ENCODE peak calls at places on chromosomes 12 and 14, in nine cellular contexts. One of them, this sample, is unnamed.
A peak's percentile ranks its signal among the peaks of the same experiment; 100 is the strongest.

GRCh38 chr12:10247659-10248058 is 35.0 kb downstream of the GABARAPL1 start:
- DNase-seq in activated CD4-positive, alpha-beta T cell treated with anti-CD3 and anti-CD28 coated beads for 4 hours: no peak
- DNase-seq in Right ventricle myocardium superior: no peak
- DNase-seq in OCI-M1: no peak
- DNase-seq in uterus: no peak
- DNase-seq in type B pancreatic cell: no peak
- DNase-seq in stimulated activated CD4-positive, alpha-beta T cell treated with anti-CD3 and anti-CD28 coated beads, Interleukin-2, amount 100 ng/mL, for 24 hours: no peak
- DNase-seq in T-helper 9 cell: no peak
- DNase-seq in T-helper 17 cell: no peak
- DNase-seq in this sample: no peak

GRCh38 chr14:105980224-105980623 is 453.8 kb downstream of the TMEM121 start:
- DNase-seq in OCI-M1: no peak
- DNase-seq in stimulated activated CD4-positive, alpha-beta T cell treated with anti-CD3 and anti-CD28 coated beads, Interleukin-2, amount 100 ng/mL, for 24 hours: no peak
- DNase-seq in activated CD4-positive, alpha-beta T cell treated with anti-CD3 and anti-CD28 coated beads for 4 hours: no peak
- DNase-seq in T-helper 17 cell: no peak
- DNase-seq in T-helper 9 cell: no peak
- DNase-seq in Right ventricle myocardium superior: no peak
- DNase-seq in type B pancreatic cell: no peak
- DNase-seq in uterus: no peak
- DNase-seq in this sample: no peak

GRCh38 chr14:69101331-69101826 is 51.5 kb downstream of the DCAF5 start:
- DNase-seq in OCI-M1: peak; percentile 90
- DNase-seq in T-helper 17 cell: no peak
- DNase-seq in T-helper 9 cell: no peak
- DNase-seq in uterus: peak; percentile 26
- DNase-seq in type B pancreatic cell: no peak
- DNase-seq in activated CD4-positive, alpha-beta T cell treated with anti-CD3 and anti-CD28 coated beads for 4 hours: peak; percentile 2
- DNase-seq in stimulated activated CD4-positive, alpha-beta T cell treated with anti-CD3 and anti-CD28 coated beads, Interleukin-2, amount 100 ng/mL, for 24 hours: no peak
- DNase-seq in Right ventricle myocardium superior: no peak
- DNase-seq in this sample: peak; percentile 90

GRCh38 chr14:59905193-59905592 is 14.8 kb upstream of the LRRC9 start:
- DNase-seq in activated CD4-positive, alpha-beta T cell treated with anti-CD3 and anti-CD28 coated beads for 4 hours: no peak
- DNase-seq in uterus: no peak
- DNase-seq in T-helper 17 cell: no peak
- DNase-seq in Right ventricle myocardium superior: no peak
- DNase-seq in T-helper 9 cell: no peak
- DNase-seq in type B pancreatic cell: no peak
- DNase-seq in stimulated activated CD4-positive, alpha-beta T cell treated with anti-CD3 and anti-CD28 coated beads, Interleukin-2, amount 100 ng/mL, for 24 hours: no peak
- DNase-seq in OCI-M1: no peak
- DNase-seq in this sample: no peak

GRCh38 chr12:47988073-47989022 is 15.9 kb downstream of the COL2A1 start:
- DNase-seq in stimulated activated CD4-positive, alpha-beta T cell treated with anti-CD3 and anti-CD28 coated beads, Interleukin-2, amount 100 ng/mL, for 24 hours: no peak
- DNase-seq in type B pancreatic cell: no peak
- DNase-seq in activated CD4-positive, alpha-beta T cell treated with anti-CD3 and anti-CD28 coated beads for 4 hours: no peak
- DNase-seq in OCI-M1: no peak
- DNase-seq in Right ventricle myocardium superior: no peak
- DNase-seq in T-helper 17 cell: no peak
- DNase-seq in uterus: no peak
- DNase-seq in T-helper 9 cell: no peak
- DNase-seq in this sample: no peak

GRCh38 chr14:21467620-21468019 is 9.1 kb downstream of the RAB2B start:
- DNase-seq in T-helper 17 cell: no peak
- DNase-seq in OCI-M1: no peak
- DNase-seq in Right ventricle myocardium superior: no peak
- DNase-seq in uterus: no peak
- DNase-seq in type B pancreatic cell: no peak
- DNase-seq in activated CD4-positive, alpha-beta T cell treated with anti-CD3 and anti-CD28 coated beads for 4 hours: no peak
- DNase-seq in T-helper 9 cell: no peak
- DNase-seq in stimulated activated CD4-positive, alpha-beta T cell treated with anti-CD3 and anti-CD28 coated beads, Interleukin-2, amount 100 ng/mL, for 24 hours: no peak
- DNase-seq in this sample: peak; percentile 43

GRCh38 chr14:24237463-24237955 is 4.8 kb downstream of the GMPR2 start:
- DNase-seq in activated CD4-positive, alpha-beta T cell treated with anti-CD3 and anti-CD28 coated beads for 4 hours: no peak
- DNase-seq in OCI-M1: no peak
- DNase-seq in T-helper 9 cell: no peak
- DNase-seq in T-helper 17 cell: no peak
- DNase-seq in uterus: no peak
- DNase-seq in stimulated activated CD4-positive, alpha-beta T cell treated with anti-CD3 and anti-CD28 coated beads, Interleukin-2, amount 100 ng/mL, for 24 hours: no peak
- DNase-seq in type B pancreatic cell: no peak
- DNase-seq in Right ventricle myocardium superior: no peak
- DNase-seq in this sample: no peak

GRCh38 chr14:103334644-103335603 is 887 bp downstream of the EIF5 start:
- DNase-seq in Right ventricle myocardium superior: peak; percentile 71
- DNase-seq in uterus: peak; percentile 80
- DNase-seq in type B pancreatic cell: peak; percentile 77
- DNase-seq in OCI-M1: peak; percentile 47
- DNase-seq in T-helper 9 cell: peak; percentile 57
- DNase-seq in stimulated activated CD4-positive, alpha-beta T cell treated with anti-CD3 and anti-CD28 coated beads, Interleukin-2, amount 100 ng/mL, for 24 hours: peak; percentile 85
- DNase-seq in activated CD4-positive, alpha-beta T cell treated with anti-CD3 and anti-CD28 coated beads for 4 hours: peak; percentile 89
- DNase-seq in T-helper 17 cell: peak; percentile 52
- DNase-seq in this sample: peak; percentile 85

GRCh38 chr14:64387232-64387737 is 868 bp upstream of the MTHFD1 start:
- DNase-seq in stimulated activated CD4-positive, alpha-beta T cell treated with anti-CD3 and anti-CD28 coated beads, Interleukin-2, amount 100 ng/mL, for 24 hours: no peak
- DNase-seq in uterus: no peak
- DNase-seq in OCI-M1: no peak
- DNase-seq in T-helper 17 cell: no peak
- DNase-seq in Right ventricle myocardium superior: no peak
- DNase-seq in activated CD4-positive, alpha-beta T cell treated with anti-CD3 and anti-CD28 coated beads for 4 hours: no peak
- DNase-seq in T-helper 9 cell: no peak
- DNase-seq in type B pancreatic cell: peak; percentile 68
- DNase-seq in this sample: peak; percentile 24

GRCh38 chr12:124618291-124618902 is 51.0 kb upstream of the NCOR2 start:
- DNase-seq in Right ventricle myocardium superior: no peak
- DNase-seq in stimulated activated CD4-positive, alpha-beta T cell treated with anti-CD3 and anti-CD28 coated beads, Interleukin-2, amount 100 ng/mL, for 24 hours: no peak
- DNase-seq in T-helper 9 cell: no peak
- DNase-seq in T-helper 17 cell: no peak
- DNase-seq in OCI-M1: no peak
- DNase-seq in type B pancreatic cell: no peak
- DNase-seq in activated CD4-positive, alpha-beta T cell treated with anti-CD3 and anti-CD28 coated beads for 4 hours: no peak
- DNase-seq in uterus: no peak
- DNase-seq in this sample: peak; percentile 89

GRCh38 chr12:50845021-50845647 is 2.4 kb downstream of the TMPRSS12 start:
- DNase-seq in stimulated activated CD4-positive, alpha-beta T cell treated with anti-CD3 and anti-CD28 coated beads, Interleukin-2, amount 100 ng/mL, for 24 hours: no peak
- DNase-seq in OCI-M1: no peak
- DNase-seq in Right ventricle myocardium superior: no peak
- DNase-seq in T-helper 17 cell: no peak
- DNase-seq in type B pancreatic cell: no peak
- DNase-seq in uterus: no peak
- DNase-seq in activated CD4-positive, alpha-beta T cell treated with anti-CD3 and anti-CD28 coated beads for 4 hours: no peak
- DNase-seq in T-helper 9 cell: no peak
- DNase-seq in this sample: peak; percentile 42

GRCh38 chr12:29438752-29439408 is 57.9 kb upstream of the ERGIC2 start:
- DNase-seq in T-helper 17 cell: no peak
- DNase-seq in stimulated activated CD4-positive, alpha-beta T cell treated with anti-CD3 and anti-CD28 coated beads, Interleukin-2, amount 100 ng/mL, for 24 hours: no peak
- DNase-seq in uterus: no peak
- DNase-seq in type B pancreatic cell: no peak
- DNase-seq in OCI-M1: no peak
- DNase-seq in Right ventricle myocardium superior: no peak
- DNase-seq in T-helper 9 cell: no peak
- DNase-seq in activated CD4-positive, alpha-beta T cell treated with anti-CD3 and anti-CD28 coated beads for 4 hours: no peak
- DNase-seq in this sample: no peak

GRCh38 chr12:7681535-7681934 is 14.0 kb downstream of the GDF3 start:
- DNase-seq in activated CD4-positive, alpha-beta T cell treated with anti-CD3 and anti-CD28 coated beads for 4 hours: no peak
- DNase-seq in OCI-M1: no peak
- DNase-seq in Right ventricle myocardium superior: no peak
- DNase-seq in uterus: no peak
- DNase-seq in T-helper 9 cell: no peak
- DNase-seq in stimulated activated CD4-positive, alpha-beta T cell treated with anti-CD3 and anti-CD28 coated beads, Interleukin-2, amount 100 ng/mL, for 24 hours: no peak
- DNase-seq in type B pancreatic cell: no peak
- DNase-seq in T-helper 17 cell: no peak
- DNase-seq in this sample: no peak

GRCh38 chr14:80447396-80447795 is 236.1 kb upstream of the DIO2 start:
- DNase-seq in OCI-M1: no peak
- DNase-seq in Right ventricle myocardium superior: no peak
- DNase-seq in uterus: no peak
- DNase-seq in T-helper 9 cell: no peak
- DNase-seq in T-helper 17 cell: no peak
- DNase-seq in activated CD4-positive, alpha-beta T cell treated with anti-CD3 and anti-CD28 coated beads for 4 hours: no peak
- DNase-seq in type B pancreatic cell: no peak
- DNase-seq in stimulated activated CD4-positive, alpha-beta T cell treated with anti-CD3 and anti-CD28 coated beads, Interleukin-2, amount 100 ng/mL, for 24 hours: no peak
- DNase-seq in this sample: peak; percentile 50

GRCh38 chr12:104121001-104121400 is 17.0 kb downstream of the NFYB start:
- DNase-seq in T-helper 9 cell: no peak
- DNase-seq in activated CD4-positive, alpha-beta T cell treated with anti-CD3 and anti-CD28 coated beads for 4 hours: no peak
- DNase-seq in OCI-M1: no peak
- DNase-seq in stimulated activated CD4-positive, alpha-beta T cell treated with anti-CD3 and anti-CD28 coated beads, Interleukin-2, amount 100 ng/mL, for 24 hours: no peak
- DNase-seq in type B pancreatic cell: no peak
- DNase-seq in uterus: no peak
- DNase-seq in Right ventricle myocardium superior: no peak
- DNase-seq in T-helper 17 cell: no peak
- DNase-seq in this sample: peak; percentile 39

GRCh38 chr12:27142102-27142721 is 59.8 kb upstream of the C12orf71 start:
- DNase-seq in T-helper 9 cell: peak; percentile 5
- DNase-seq in uterus: peak; percentile 30
- DNase-seq in activated CD4-positive, alpha-beta T cell treated with anti-CD3 and anti-CD28 coated beads for 4 hours: peak; percentile 39
- DNase-seq in T-helper 17 cell: no peak
- DNase-seq in OCI-M1: peak; percentile 89
- DNase-seq in stimulated activated CD4-positive, alpha-beta T cell treated with anti-CD3 and anti-CD28 coated beads, Interleukin-2, amount 100 ng/mL, for 24 hours: peak; percentile 39
- DNase-seq in type B pancreatic cell: no peak
- DNase-seq in Right ventricle myocardium superior: no peak
- DNase-seq in this sample: peak; percentile 84

GRCh38 chr12:64171715-64172114 is 50.4 kb downstream of the KICS2 start:
- DNase-seq in stimulated activated CD4-positive, alpha-beta T cell treated with anti-CD3 and anti-CD28 coated beads, Interleukin-2, amount 100 ng/mL, for 24 hours: no peak
- DNase-seq in Right ventricle myocardium superior: no peak
- DNase-seq in activated CD4-positive, alpha-beta T cell treated with anti-CD3 and anti-CD28 coated beads for 4 hours: no peak
- DNase-seq in OCI-M1: no peak
- DNase-seq in T-helper 17 cell: no peak
- DNase-seq in uterus: no peak
- DNase-seq in T-helper 9 cell: no peak
- DNase-seq in type B pancreatic cell: no peak
- DNase-seq in this sample: peak; percentile 72

GRCh38 chr14:104637546-104638003 is 33.0 kb upstream of the TMEM179 start:
- DNase-seq in uterus: no peak
- DNase-seq in activated CD4-positive, alpha-beta T cell treated with anti-CD3 and anti-CD28 coated beads for 4 hours: no peak
- DNase-seq in T-helper 9 cell: no peak
- DNase-seq in OCI-M1: peak; percentile 9
- DNase-seq in type B pancreatic cell: no peak
- DNase-seq in Right ventricle myocardium superior: no peak
- DNase-seq in stimulated activated CD4-positive, alpha-beta T cell treated with anti-CD3 and anti-CD28 coated beads, Interleukin-2, amount 100 ng/mL, for 24 hours: no peak
- DNase-seq in T-helper 17 cell: no peak
- DNase-seq in this sample: no peak

GRCh38 chr14:65790185-65790815 is 377.8 kb downstream of the FUT8 start:
- DNase-seq in stimulated activated CD4-positive, alpha-beta T cell treated with anti-CD3 and anti-CD28 coated beads, Interleukin-2, amount 100 ng/mL, for 24 hours: no peak
- DNase-seq in T-helper 17 cell: no peak
- DNase-seq in activated CD4-positive, alpha-beta T cell treated with anti-CD3 and anti-CD28 coated beads for 4 hours: no peak
- DNase-seq in OCI-M1: no peak
- DNase-seq in uterus: no peak
- DNase-seq in type B pancreatic cell: no peak
- DNase-seq in T-helper 9 cell: no peak
- DNase-seq in Right ventricle myocardium superior: no peak
- DNase-seq in this sample: no peak

GRCh38 chr14:102749393-102749792 is 27.9 kb upstream of the TRAF3 start:
- DNase-seq in OCI-M1: no peak
- DNase-seq in stimulated activated CD4-positive, alpha-beta T cell treated with anti-CD3 and anti-CD28 coated beads, Interleukin-2, amount 100 ng/mL, for 24 hours: no peak
- DNase-seq in type B pancreatic cell: no peak
- DNase-seq in T-helper 9 cell: no peak
- DNase-seq in T-helper 17 cell: no peak
- DNase-seq in uterus: no peak
- DNase-seq in Right ventricle myocardium superior: no peak
- DNase-seq in activated CD4-positive, alpha-beta T cell treated with anti-CD3 and anti-CD28 coated beads for 4 hours: no peak
- DNase-seq in this sample: no peak

GRCh38 chr12:124992874-124993567 is 424 bp upstream of the BRI3BP start:
- DNase-seq in Right ventricle myocardium superior: no peak
- DNase-seq in activated CD4-positive, alpha-beta T cell treated with anti-CD3 and anti-CD28 coated beads for 4 hours: peak; percentile 83
- DNase-seq in OCI-M1: peak; percentile 95
- DNase-seq in T-helper 17 cell: peak; percentile 63
- DNase-seq in stimulated activated CD4-positive, alpha-beta T cell treated with anti-CD3 and anti-CD28 coated beads, Interleukin-2, amount 100 ng/mL, for 24 hours: peak; percentile 84
- DNase-seq in T-helper 9 cell: peak; percentile 70
- DNase-seq in uterus: no peak
- DNase-seq in type B pancreatic cell: peak; percentile 78
- DNase-seq in this sample: peak; percentile 87

GRCh38 chr12:44851586-44851985 is 24.5 kb downstream of the NELL2 start:
- DNase-seq in activated CD4-positive, alpha-beta T cell treated with anti-CD3 and anti-CD28 coated beads for 4 hours: no peak
- DNase-seq in T-helper 17 cell: no peak
- DNase-seq in OCI-M1: no peak
- DNase-seq in uterus: no peak
- DNase-seq in T-helper 9 cell: no peak
- DNase-seq in stimulated activated CD4-positive, alpha-beta T cell treated with anti-CD3 and anti-CD28 coated beads, Interleukin-2, amount 100 ng/mL, for 24 hours: no peak
- DNase-seq in Right ventricle myocardium superior: no peak
- DNase-seq in type B pancreatic cell: no peak
- DNase-seq in this sample: no peak

GRCh38 chr14:53432378-53432802 is 279.3 kb upstream of the DDHD1 start:
- DNase-seq in activated CD4-positive, alpha-beta T cell treated with anti-CD3 and anti-CD28 coated beads for 4 hours: no peak
- DNase-seq in Right ventricle myocardium superior: no peak
- DNase-seq in stimulated activated CD4-positive, alpha-beta T cell treated with anti-CD3 and anti-CD28 coated beads, Interleukin-2, amount 100 ng/mL, for 24 hours: peak; percentile 3
- DNase-seq in type B pancreatic cell: no peak
- DNase-seq in uterus: no peak
- DNase-seq in OCI-M1: peak; percentile 32
- DNase-seq in T-helper 17 cell: no peak
- DNase-seq in T-helper 9 cell: no peak
- DNase-seq in this sample: peak; percentile 62

GRCh38 chr12:120422892-120423456 is 14.9 kb upstream of the COX6A1 start:
- DNase-seq in stimulated activated CD4-positive, alpha-beta T cell treated with anti-CD3 and anti-CD28 coated beads, Interleukin-2, amount 100 ng/mL, for 24 hours: no peak
- DNase-seq in Right ventricle myocardium superior: no peak
- DNase-seq in OCI-M1: no peak
- DNase-seq in T-helper 9 cell: no peak
- DNase-seq in type B pancreatic cell: no peak
- DNase-seq in activated CD4-positive, alpha-beta T cell treated with anti-CD3 and anti-CD28 coated beads for 4 hours: no peak
- DNase-seq in T-helper 17 cell: no peak
- DNase-seq in uterus: no peak
- DNase-seq in this sample: no peak

GRCh38 chr12:27436768-27437167 is 9.8 kb upstream of the SMCO2 start:
- DNase-seq in activated CD4-positive, alpha-beta T cell treated with anti-CD3 and anti-CD28 coated beads for 4 hours: no peak
- DNase-seq in T-helper 17 cell: no peak
- DNase-seq in stimulated activated CD4-positive, alpha-beta T cell treated with anti-CD3 and anti-CD28 coated beads, Interleukin-2, amount 100 ng/mL, for 24 hours: no peak
- DNase-seq in type B pancreatic cell: no peak
- DNase-seq in Right ventricle myocardium superior: no peak
- DNase-seq in OCI-M1: no peak
- DNase-seq in uterus: no peak
- DNase-seq in T-helper 9 cell: no peak
- DNase-seq in this sample: no peak

GRCh38 chr12:57454566-57455373 is at the start of gene INHBE:
- DNase-seq in OCI-M1: peak; percentile 97
- DNase-seq in type B pancreatic cell: no peak
- DNase-seq in activated CD4-positive, alpha-beta T cell treated with anti-CD3 and anti-CD28 coated beads for 4 hours: no peak
- DNase-seq in Right ventricle myocardium superior: no peak
- DNase-seq in stimulated activated CD4-positive, alpha-beta T cell treated with anti-CD3 and anti-CD28 coated beads, Interleukin-2, amount 100 ng/mL, for 24 hours: no peak
- DNase-seq in T-helper 9 cell: no peak
- DNase-seq in T-helper 17 cell: no peak
- DNase-seq in uterus: no peak
- DNase-seq in this sample: no peak

GRCh38 chr14:66709292-66709691 is 201.3 kb downstream of the GPHN start:
- DNase-seq in T-helper 9 cell: no peak
- DNase-seq in activated CD4-positive, alpha-beta T cell treated with anti-CD3 and anti-CD28 coated beads for 4 hours: no peak
- DNase-seq in stimulated activated CD4-positive, alpha-beta T cell treated with anti-CD3 and anti-CD28 coated beads, Interleukin-2, amount 100 ng/mL, for 24 hours: no peak
- DNase-seq in Right ventricle myocardium superior: no peak
- DNase-seq in OCI-M1: peak; percentile 3
- DNase-seq in uterus: no peak
- DNase-seq in T-helper 17 cell: no peak
- DNase-seq in type B pancreatic cell: no peak
- DNase-seq in this sample: peak; percentile 65

GRCh38 chr14:36505892-36506731 is 13.9 kb downstream of the NKX2-1 start:
- DNase-seq in uterus: no peak
- DNase-seq in stimulated activated CD4-positive, alpha-beta T cell treated with anti-CD3 and anti-CD28 coated beads, Interleukin-2, amount 100 ng/mL, for 24 hours: no peak
- DNase-seq in Right ventricle myocardium superior: no peak
- DNase-seq in type B pancreatic cell: no peak
- DNase-seq in T-helper 17 cell: no peak
- DNase-seq in T-helper 9 cell: no peak
- DNase-seq in OCI-M1: no peak
- DNase-seq in activated CD4-positive, alpha-beta T cell treated with anti-CD3 and anti-CD28 coated beads for 4 hours: no peak
- DNase-seq in this sample: no peak

GRCh38 chr14:103221781-103222358 is 98.6 kb downstream of the TNFAIP2 start:
- DNase-seq in T-helper 17 cell: no peak
- DNase-seq in OCI-M1: no peak
- DNase-seq in Right ventricle myocardium superior: no peak
- DNase-seq in stimulated activated CD4-positive, alpha-beta T cell treated with anti-CD3 and anti-CD28 coated beads, Interleukin-2, amount 100 ng/mL, for 24 hours: no peak
- DNase-seq in uterus: no peak
- DNase-seq in type B pancreatic cell: no peak
- DNase-seq in activated CD4-positive, alpha-beta T cell treated with anti-CD3 and anti-CD28 coated beads for 4 hours: no peak
- DNase-seq in T-helper 9 cell: no peak
- DNase-seq in this sample: no peak

GRCh38 chr12:104588048-104588942 is 131.5 kb downstream of the CHST11 start:
- DNase-seq in stimulated activated CD4-positive, alpha-beta T cell treated with anti-CD3 and anti-CD28 coated beads, Interleukin-2, amount 100 ng/mL, for 24 hours: no peak
- DNase-seq in T-helper 9 cell: no peak
- DNase-seq in T-helper 17 cell: no peak
- DNase-seq in activated CD4-positive, alpha-beta T cell treated with anti-CD3 and anti-CD28 coated beads for 4 hours: no peak
- DNase-seq in type B pancreatic cell: no peak
- DNase-seq in Right ventricle myocardium superior: no peak
- DNase-seq in OCI-M1: no peak
- DNase-seq in uterus: no peak
- DNase-seq in this sample: peak; percentile 95

GRCh38 chr12:31874961-31875608 is 84.1 kb upstream of the RESF1 start:
- DNase-seq in OCI-M1: no peak
- DNase-seq in uterus: no peak
- DNase-seq in activated CD4-positive, alpha-beta T cell treated with anti-CD3 and anti-CD28 coated beads for 4 hours: peak; percentile 70
- DNase-seq in stimulated activated CD4-positive, alpha-beta T cell treated with anti-CD3 and anti-CD28 coated beads, Interleukin-2, amount 100 ng/mL, for 24 hours: peak; percentile 65
- DNase-seq in T-helper 17 cell: peak; percentile 39
- DNase-seq in Right ventricle myocardium superior: peak; percentile 72
- DNase-seq in T-helper 9 cell: peak; percentile 38
- DNase-seq in type B pancreatic cell: no peak
- DNase-seq in this sample: peak; percentile 84